ENCODE peak calls at places on chromosome 1, in four cellular contexts. T, D, I and J are unnamed samples.
A peak's percentile ranks its signal among the peaks of the same experiment; 100 is the strongest.

GRCh38 chr1:47436979-47437517 is 796 bp upstream of the FOXD2 start:
- DNase-seq in T (no peak), D (no peak), I (peak; percentile 51), J (peak; percentile 29)

GRCh38 chr1:55774446-55774845 is 559.3 kb upstream of the USP24 start:
- DNase-seq in T (no peak), D (no peak), I (no peak), J (no peak)

GRCh38 chr1:167171286-167171929 is 49.3 kb upstream of the POU2F1 start:
- DNase-seq in T (no peak), D (peak; percentile 46), I (no peak), J (no peak)

GRCh38 chr1:22662318-22662717 is 9.3 kb downstream of the C1QB start:
- DNase-seq in T (no peak), D (peak; percentile 81), I (peak; percentile 67), J (no peak)

GRCh38 chr1:25889470-25889869 is 14.0 kb upstream of the PAQR7 start:
- DNase-seq in T (no peak), D (peak; percentile 21), I (no peak), J (no peak)

GRCh38 chr1:27816921-27817630 is 13.5 kb upstream of the PPP1R8 start:
- DNase-seq in T (no peak), D (peak; percentile 77), I (no peak), J (no peak)

GRCh38 chr1:242824435-242824834 is 299.9 kb upstream of the PLD5 start:
- DNase-seq in T (no peak), D (peak; percentile 79), I (no peak), J (no peak)

GRCh38 chr1:88742546-88742945 is 58.5 kb downstream of the PKN2 start:
- DNase-seq in T (no peak), D (no peak), I (no peak), J (no peak)

GRCh38 chr1:148308832-148309458 is 156.9 kb upstream of the NBPF11 start:
- DNase-seq in T (no peak), D (peak; percentile 83), I (no peak), J (no peak)

GRCh38 chr1:209205039-209205438 is 378.5 kb upstream of the CAMK1G start:
- DNase-seq in T (no peak), D (no peak), I (no peak), J (no peak)

GRCh38 chr1:149844096-149844495 is 55.3 kb upstream of the BOLA1 start:
- DNase-seq in T (no peak), D (peak; percentile 27), I (no peak), J (peak; percentile 59)

GRCh38 chr1:53504901-53505300 is 45.7 kb downstream of the DMRTB1 start:
- DNase-seq in T (no peak), D (no peak), I (no peak), J (no peak)

GRCh38 chr1:159799446-159799985 is 2.6 kb upstream of the FCRL6 start:
- DNase-seq in T (no peak), D (no peak), I (no peak), J (no peak)

GRCh38 chr1:235045034-235045690 is 83.5 kb downstream of the TOMM20 start:
- DNase-seq in T (no peak), D (no peak), I (no peak), J (no peak)

GRCh38 chr1:62334434-62334833 is 15.2 kb upstream of the KANK4 start:
- DNase-seq in T (no peak), D (no peak), I (no peak), J (no peak)

GRCh38 chr1:202815120-202815519 is 4.4 kb downstream of the PCAT6 start:
- DNase-seq in T (no peak), D (no peak), I (no peak), J (no peak)

GRCh38 chr1:175803413-175803812 is 60.0 kb upstream of the TNR start:
- DNase-seq in T (no peak), D (no peak), I (no peak), J (no peak)

GRCh38 chr1:175802407-175803123 is 59.2 kb upstream of the TNR start:
- DNase-seq in T (no peak), D (peak; percentile 44), I (no peak), J (no peak)

GRCh38 chr1:175808573-175808972 is 65.2 kb upstream of the TNR start:
- DNase-seq in T (no peak), D (peak; percentile 88), I (no peak), J (no peak)

GRCh38 chr1:175801979-175802378 is 58.6 kb upstream of the TNR start:
- DNase-seq in T (no peak), D (no peak), I (no peak), J (no peak)

DNA sequence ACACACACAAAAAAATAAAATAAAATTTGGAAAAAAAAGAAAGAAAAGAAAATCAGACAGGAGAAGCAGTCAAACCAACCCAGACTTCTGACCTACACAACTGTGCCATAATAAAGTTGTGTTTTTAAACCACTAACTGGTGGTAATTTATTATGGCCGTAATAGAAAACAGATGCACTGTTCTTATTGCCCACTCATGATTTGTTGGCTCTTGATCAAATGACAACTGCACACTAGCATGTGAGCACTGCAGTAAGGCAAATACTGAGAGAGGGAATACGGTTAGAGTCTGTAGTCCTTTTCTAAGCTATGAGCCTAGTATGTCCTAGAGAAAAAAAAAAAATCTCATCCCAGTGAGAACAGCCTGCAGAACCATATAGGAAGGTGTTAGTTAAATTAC is 61.2 kb upstream of the TNR start:
- DNase-seq in T (no peak), D (no peak), I (peak; percentile 20), J (no peak)
- H3K27ac ChIP-seq in T (no peak overlapping the region), D (no peak overlapping the region), I (no peak overlapping the region), J (no peak overlapping the region)

GRCh38 chr1:212007178-212007577 is 28.2 kb downstream of the INTS7 start:
- DNase-seq in T (no peak), D (no peak), I (no peak), J (no peak)

GRCh38 chr1:212007896-212008295 is 27.5 kb downstream of the INTS7 start:
- DNase-seq in T (no peak), D (no peak), I (no peak), J (no peak)

GRCh38 chr1:212004888-212005287 is 30.5 kb downstream of the INTS7 start:
- DNase-seq in T (no peak), D (no peak), I (no peak), J (no peak)

DNA sequence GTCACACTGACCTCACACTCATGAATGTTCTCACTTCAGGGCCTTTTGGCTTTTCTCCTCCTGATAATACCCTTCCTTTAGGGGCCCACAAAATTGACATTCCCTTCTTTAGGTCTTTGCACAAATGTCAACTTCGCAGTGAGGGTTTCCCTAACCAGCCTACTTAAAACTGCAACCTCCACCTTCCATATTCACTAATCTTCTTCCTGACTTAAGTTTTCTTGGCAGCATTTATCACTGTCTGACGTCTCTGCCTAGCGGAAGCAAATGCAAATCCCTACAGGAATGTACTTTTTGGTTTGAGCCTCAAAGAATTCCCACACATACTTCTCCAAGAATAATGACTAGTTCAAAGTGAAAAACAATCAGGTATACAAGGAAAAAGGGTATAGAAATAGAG is 32.8 kb downstream of the INTS7 start:
- DNase-seq in T (no peak), D (peak; percentile 88), I (no peak), J (no peak)
- H3K36me3 ChIP-seq in T (no peaks in the 10 kb centered on the region), D (no peaks in the 10 kb centered on the region), I (peaks cover 31% of the 10 kb centered on the region), J (peaks cover 9% of the 10 kb centered on the region)

GRCh38 chr1:44044071-44044801 is 13.0 kb upstream of the SLC6A9 start:
- DNase-seq in T (no peak), D (no peak), I (no peak), J (no peak)

GRCh38 chr1:44040856-44041255 is 9.6 kb upstream of the SLC6A9 start:
- DNase-seq in T (no peak), D (no peak), I (no peak), J (no peak)

GRCh38 chr1:44040418-44040817 is 9.2 kb upstream of the SLC6A9 start:
- DNase-seq in T (no peak), D (no peak), I (no peak), J (no peak)

GRCh38 chr1:44045064-44045463 is 13.8 kb upstream of the SLC6A9 start:
- DNase-seq in T (no peak), D (no peak), I (no peak), J (no peak)

GRCh38 chr1:44043176-44044070 is 12.2 kb upstream of the SLC6A9 start:
- DNase-seq in T (no peak), D (no peak), I (no peak), J (no peak)
- H3K27ac ChIP-seq in T (no peak overlapping the region), D (no peak overlapping the region), I (no peak overlapping the region), J (no peak overlapping the region)

DNA sequence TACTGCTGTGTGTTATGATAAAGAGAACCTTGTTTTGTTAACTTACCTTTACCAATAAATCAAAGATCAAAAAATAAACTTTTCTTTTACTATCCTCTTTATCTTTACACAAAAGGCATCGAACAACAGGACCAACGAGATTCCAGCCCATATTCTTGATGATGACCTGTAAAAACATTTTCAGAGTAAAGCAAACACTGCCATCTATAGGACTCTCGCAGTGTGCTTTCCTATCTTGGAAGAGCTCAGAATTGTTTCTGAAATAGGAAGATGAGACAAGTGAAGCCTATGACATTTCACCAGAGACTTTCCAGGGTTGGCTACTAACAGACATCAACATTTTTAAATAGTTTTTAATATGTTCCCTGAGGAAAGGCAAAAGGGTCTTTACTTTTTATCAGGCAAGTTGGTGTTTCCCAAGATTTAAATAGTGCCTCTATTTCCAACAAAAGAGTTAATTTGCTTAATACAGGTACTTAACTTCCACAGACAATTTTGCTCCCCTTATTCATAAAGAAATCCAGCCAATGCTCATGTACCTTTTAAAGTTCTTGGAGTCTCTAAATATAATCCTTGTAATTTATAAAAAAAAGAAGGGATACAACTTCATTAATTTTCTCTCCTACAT is 7.3 kb downstream of the GLMN start:
- DNase-seq in T (no peak), D (peak; percentile 67), I (peak; percentile 49), J (peak; percentile 32)
- H3K36me3 ChIP-seq in T (peaks cover 21% of the 10 kb centered on the region), D (peaks cover 6% of the 10 kb centered on the region), I (peaks cover 47% of the 10 kb centered on the region), J (peaks cover 9% of the 10 kb centered on the region)

DNA sequence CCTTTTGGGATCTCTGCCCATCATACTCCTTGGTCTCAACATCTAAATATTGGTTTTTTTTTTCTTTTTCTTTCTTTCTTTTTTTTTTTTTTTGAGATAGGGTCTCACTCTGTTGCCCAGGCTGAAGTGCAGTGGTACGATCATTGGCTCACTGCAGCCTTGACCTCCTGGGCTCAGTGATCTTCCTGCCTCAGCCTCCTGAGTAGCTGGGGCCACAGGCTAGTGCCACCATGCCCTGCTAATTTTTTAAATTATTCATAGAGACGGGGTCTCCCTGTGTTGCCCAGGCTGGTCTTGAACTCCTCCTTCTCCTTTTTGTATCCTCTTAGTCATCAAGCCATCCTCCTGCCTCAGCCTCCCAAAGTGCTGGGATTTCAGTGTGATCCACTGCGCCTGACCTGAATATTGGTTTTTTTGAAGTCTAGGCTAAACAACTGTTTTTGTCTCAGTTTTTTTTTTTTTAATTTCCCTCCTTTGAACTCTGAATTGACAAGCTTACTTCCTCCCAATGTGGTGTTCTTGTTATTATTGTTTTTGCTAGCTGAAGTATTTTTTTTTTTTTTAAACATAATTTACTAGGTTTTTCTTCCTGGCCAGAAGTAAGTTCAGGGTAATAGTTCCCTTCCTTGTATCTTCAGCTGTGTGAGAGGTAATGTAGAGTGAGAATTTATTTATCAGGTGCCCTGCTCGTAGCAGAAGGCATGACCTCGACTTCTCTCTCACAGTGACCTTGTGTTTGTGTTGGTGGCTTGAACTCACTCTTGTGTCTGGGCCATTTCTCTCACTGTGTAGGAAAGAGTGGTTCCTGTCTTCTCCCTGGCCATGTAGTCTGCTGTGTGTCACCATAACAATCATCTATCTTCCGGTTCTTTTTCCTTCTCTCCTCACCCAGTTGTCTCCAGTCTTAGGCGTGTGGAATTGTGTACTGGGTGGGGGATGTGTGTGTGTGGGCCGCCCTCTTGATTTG is 31.1 kb downstream of the MAPKAPK2 start:
- DNase-seq in T (no peak), D (no peak), I (no peak), J (peak; percentile 63)
- H3K27ac ChIP-seq in T (no peak overlapping the region), D (no peak overlapping the region), I (no peak overlapping the region), J (peak overlapping the region; percentile 34)

DNA sequence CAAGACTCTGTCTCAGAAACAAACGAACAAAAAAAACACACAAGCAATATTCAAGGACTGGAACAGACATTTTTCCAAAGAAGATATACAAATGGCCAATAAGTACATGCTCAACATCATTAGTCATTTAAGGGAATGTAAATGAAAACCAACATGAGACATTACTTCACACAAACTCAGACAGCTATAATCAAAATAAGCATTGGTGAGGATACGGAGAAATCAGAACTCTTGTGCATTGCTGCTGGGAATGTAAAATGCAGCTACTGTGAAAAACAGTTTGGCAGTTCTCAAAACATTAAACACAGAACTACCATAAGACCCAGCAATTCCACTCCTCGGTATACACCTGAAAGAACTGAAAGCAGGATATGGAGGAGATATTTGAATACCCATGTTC is 15.4 kb downstream of the NOL9 start:
- DNase-seq in T (no peak), D (no peak), I (no peak), J (no peak)
- H3K36me3 ChIP-seq in T (peaks cover 67% of the 10 kb centered on the region), D (peaks cover 5% of the 10 kb centered on the region), I (peaks cover 26% of the 10 kb centered on the region), J (peaks cover 6% of the 10 kb centered on the region)